ENCODE peak calls at places on chromosomes 4 and X, in seven cellular contexts. B is OCI-LY7, W is GM23248, O is heart right ventricle, J is colonic mucosa, T is adrenal gland, Q is PC-3. R is an unnamed sample.
A peak's percentile ranks its signal among the peaks of the same experiment; 100 is the strongest.

GRCh38 chr4:114263233-114263632 is 283.8 kb upstream of the ARSJ start:
- DNase-seq in B (no peak), W (peak; percentile 77), O (no peak), J (no peak), T (no peak), Q (peak; percentile 47), R (no peak)

GRCh38 chr4:40621592-40622512 is 7.8 kb downstream of the RBM47 start:
- DNase-seq in B (peak; percentile 65), W (peak; percentile 97), O (peak; percentile 54), J (peak; percentile 63), T (peak; percentile 93), Q (peak; percentile 86), R (peak; percentile 49)

GRCh38 chrX:49040376-49040955 is 2.7 kb downstream of the TFE3 start:
- DNase-seq in B (no peak), W (peak; percentile 47), O (no peak), J (no peak), T (no peak), Q (peak; percentile 35), R (no peak)

GRCh38 chrX:136754641-136755040 is 26.1 kb downstream of the ARHGEF6 start:
- DNase-seq in B (no peak), W (no peak), O (peak; percentile 50), J (no peak), T (peak; percentile 49), Q (no peak), R (no peak)

GRCh38 chr4:6369511-6369910 is 99.9 kb downstream of the WFS1 start:
- DNase-seq in B (no peak), W (no peak), O (no peak), J (no peak), T (no peak), Q (no peak), R (no peak)

GRCh38 chr4:90745176-90745575 is 618.0 kb downstream of the CCSER1 start:
- DNase-seq in B (no peak), W (no peak), O (no peak), J (no peak), T (no peak), Q (peak; percentile 85), R (peak; percentile 15)

GRCh38 chr4:73869130-73870055 is at the start of gene CXCL1:
- DNase-seq in B (no peak), W (peak; percentile 64), O (peak; percentile 16), J (peak; percentile 85), T (peak; percentile 27), Q (peak; percentile 56), R (no peak)

GRCh38 chrX:154352012-154352401 is 22.4 kb downstream of the FLNA start:
- DNase-seq in B (no peak), W (no peak), O (no peak), J (no peak), T (no peak), Q (no peak), R (no peak)

GRCh38 chr4:123892997-123893745 is 496.6 kb downstream of the SPRY1 start:
- DNase-seq in B (no peak), W (peak; percentile 43), O (no peak), J (no peak), T (peak; percentile 41), Q (no peak), R (no peak)

GRCh38 chr4:98928131-98928504 is 815 bp downstream of the EIF4E start:
- DNase-seq in B (peak; percentile 84), W (peak; percentile 92), O (peak; percentile 71), J (peak; percentile 80), T (peak; percentile 81), Q (peak; percentile 57), R (no peak)

GRCh38 chrX:71606536-71607216 is 11.6 kb downstream of the CXCR3 start:
- DNase-seq in B (peak; percentile 26), W (no peak), O (no peak), J (no peak), T (no peak), Q (no peak), R (no peak)

GRCh38 chr4:17188035-17188967 is 289.9 kb upstream of the LDB2 start:
- DNase-seq in B (no peak), W (no peak), O (no peak), J (no peak), T (no peak), Q (no peak), R (no peak)

GRCh38 chr4:17189322-17189721 is 290.9 kb upstream of the LDB2 start:
- DNase-seq in B (no peak), W (peak; percentile 70), O (no peak), J (peak; percentile 19), T (no peak), Q (no peak), R (no peak)

DNA sequence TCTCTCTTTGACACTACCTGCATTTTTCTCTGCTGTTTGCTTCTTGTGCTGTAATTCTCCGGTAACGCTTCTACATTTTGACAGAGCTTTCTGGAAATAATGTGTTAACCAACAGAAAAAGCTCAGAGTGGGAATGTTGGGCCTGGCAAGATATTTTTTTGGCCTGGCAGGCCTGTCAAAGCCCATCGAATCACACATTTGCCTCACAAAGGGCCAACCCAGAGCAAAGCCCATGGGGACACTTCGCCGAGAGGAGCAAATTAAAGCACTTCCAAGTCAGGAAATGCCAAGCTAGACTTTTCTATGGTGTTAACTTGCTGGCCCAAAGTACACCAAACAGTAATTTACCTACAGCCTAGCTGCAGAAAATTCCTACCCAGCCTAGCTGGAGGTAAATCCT is 288.5 kb upstream of the LDB2 start:
- DNase-seq in B (no peak), W (no peak), O (no peak), J (no peak), T (no peak), Q (no peak), R (no peak)
- H3K27ac ChIP-seq in B (no peak overlapping the region), W (no peak overlapping the region), O (no peak overlapping the region), J (no peak overlapping the region), T (no peak overlapping the region), Q (no peak overlapping the region), R (no peak overlapping the region)

GRCh38 chrX:15493118-15494082 is at the start of gene PIR:
- DNase-seq in B (peak; percentile 50), W (peak; percentile 87), O (peak; percentile 81), J (peak; percentile 88), T (peak; percentile 88), Q (peak; percentile 92), R (no peak)
- H3K27ac ChIP-seq in B (no peak within 1 kb of the TSS), W (no peak within 1 kb of the TSS), O (peak within 1 kb of the TSS; percentile 75), J (peak within 1 kb of the TSS; percentile 28), T (peak within 1 kb of the TSS; percentile 54), Q (peak within 1 kb of the TSS; percentile 81), R (peak within 1 kb of the TSS; percentile 67)

DNA sequence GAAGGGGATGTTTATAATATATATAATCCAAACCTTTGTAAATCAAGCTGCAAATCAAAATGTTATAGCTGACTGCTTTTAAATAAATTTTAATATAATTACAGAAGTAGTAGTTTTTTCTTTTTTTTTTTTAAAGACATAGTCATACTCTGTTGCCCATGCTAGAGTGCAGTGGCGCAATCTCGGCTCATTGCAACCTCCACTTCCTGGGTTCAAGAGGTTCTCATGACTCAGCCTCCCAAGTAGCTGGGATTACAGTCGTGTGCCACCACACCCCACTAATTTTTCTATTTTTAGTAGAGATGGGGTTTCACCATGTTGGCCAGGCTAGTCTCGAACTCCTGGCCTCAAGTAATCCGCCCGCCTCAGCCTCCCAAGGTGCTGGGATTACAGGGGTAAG is 178.7 kb downstream of the FBXW7 start:
- DNase-seq in B (no peak), W (peak; percentile 63), O (no peak), J (no peak), T (no peak), Q (no peak), R (no peak)
- H3K27ac ChIP-seq in B (no peak overlapping the region), W (peak overlapping the region; percentile 27), O (no peak overlapping the region), J (no peak overlapping the region), T (no peak overlapping the region), Q (no peak overlapping the region), R (peak overlapping the region; percentile 39)

GRCh38 chr4:7760706-7761105 is 179.0 kb downstream of the AFAP1 start:
- DNase-seq in B (no peak), W (no peak), O (no peak), J (no peak), T (no peak), Q (no peak), R (no peak)

GRCh38 chr4:7760228-7760627 is 179.4 kb downstream of the AFAP1 start:
- DNase-seq in B (no peak), W (no peak), O (no peak), J (no peak), T (no peak), Q (no peak), R (no peak)

GRCh38 chr4:7762376-7763040 is 177.2 kb downstream of the AFAP1 start:
- DNase-seq in B (no peak), W (no peak), O (no peak), J (no peak), T (no peak), Q (no peak), R (no peak)

GRCh38 chr4:7761720-7762119 is 177.9 kb downstream of the AFAP1 start:
- DNase-seq in B (peak; percentile 49), W (peak; percentile 75), O (peak; percentile 76), J (peak; percentile 65), T (peak; percentile 85), Q (peak; percentile 27), R (no peak)

DNA sequence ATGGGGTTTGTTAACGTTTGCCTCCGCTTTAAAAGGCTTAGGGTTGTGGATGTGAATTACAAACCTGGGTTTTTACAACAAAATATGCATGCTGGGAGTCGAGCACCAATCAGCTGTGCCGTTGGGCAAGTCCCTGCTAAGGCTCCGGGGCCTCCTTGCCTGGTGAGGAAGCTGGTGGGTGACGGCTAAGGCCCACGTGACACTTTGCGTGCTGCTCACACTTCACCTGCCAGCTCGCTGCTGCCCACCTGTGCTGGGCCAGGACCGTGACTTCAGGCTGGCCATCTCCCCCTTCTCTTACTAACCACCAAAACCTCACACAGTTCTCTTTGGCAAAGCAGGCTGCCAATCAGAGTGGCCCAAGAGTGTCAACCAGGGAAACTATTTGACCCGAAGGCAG is 178.3 kb downstream of the AFAP1 start:
- DNase-seq in B (no peak), W (no peak), O (no peak), J (no peak), T (no peak), Q (no peak), R (no peak)
- H3K27ac ChIP-seq in B (no peak overlapping the region), W (no peak overlapping the region), O (no peak overlapping the region), J (no peak overlapping the region), T (no peak overlapping the region), Q (no peak overlapping the region), R (no peak overlapping the region)

DNA sequence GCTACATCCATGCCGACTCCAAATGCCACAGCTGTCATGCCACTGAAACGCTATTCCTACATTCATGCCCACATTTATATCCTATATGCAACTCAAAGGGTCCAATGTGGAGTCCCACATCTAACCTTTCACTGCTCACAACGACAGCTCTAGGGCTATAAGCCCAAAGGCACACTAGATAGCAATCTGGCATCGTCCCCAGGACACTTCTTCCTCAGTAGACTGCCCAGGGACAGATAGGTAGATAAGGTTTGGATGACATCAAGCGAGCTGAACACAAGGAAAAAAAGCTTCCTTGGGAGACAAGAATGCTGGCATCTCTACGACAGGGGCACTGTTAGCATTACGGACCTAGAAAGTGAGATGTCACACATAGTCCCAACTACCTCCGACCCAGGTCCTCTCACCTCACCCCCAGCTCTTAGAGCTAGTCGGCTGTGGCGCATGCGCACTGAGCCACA is 685 bp downstream of the RAB9B start:
- DNase-seq in B (no peak), W (peak; percentile 70), O (peak; percentile 54), J (no peak), T (no peak), Q (peak; percentile 64), R (no peak)
- H3K27ac ChIP-seq in B (no peak overlapping the region), W (no peak overlapping the region), O (peak overlapping the region; percentile 89), J (no peak overlapping the region), T (peak overlapping the region; percentile 64), Q (no peak overlapping the region), R (no peak overlapping the region)